ENCODE peak calls at places on chromosome 3, in eight cellular contexts. M, I, J, X, Q, K, W and S are unnamed samples.

GRCh38 chr3:162996368-162996767 is 1499.8 kb downstream of the OTOL1 start:
- DNase-seq in I (no peak), Q (no peak), K (no peak), J (no peak), M (no peak), W (no peak), X (no peak), S (no peak)

GRCh38 chr3:151203053-151203420 is at the start of gene GPR171:
- DNase-seq in K (no peak), X (no peak), W (peak; percentile 64), M (no peak), I (no peak), J (no peak), Q (no peak), S (no peak)

GRCh38 chr3:97956051-97956450 is 16.2 kb downstream of the RIOX2 start:
- DNase-seq in M (no peak), J (no peak), I (no peak), Q (no peak), K (no peak), W (no peak), X (no peak), S (no peak)

GRCh38 chr3:150145659-150146058 is 175.0 kb upstream of the PFN2 start:
- DNase-seq in Q (no peak), X (no peak), W (no peak), K (peak; percentile 85), M (no peak), I (no peak), J (no peak), S (no peak)

GRCh38 chr3:113606539-113607218 is 74.3 kb downstream of the SIDT1 start:
- DNase-seq in M (no peak), Q (no peak), I (no peak), W (peak; percentile 57), J (no peak), K (no peak), X (no peak), S (no peak)

GRCh38 chr3:195365371-195365770 is 77.4 kb downstream of the ACAP2 start:
- DNase-seq in J (no peak), Q (no peak), I (no peak), W (no peak), M (no peak), X (no peak), K (no peak), S (no peak)

GRCh38 chr3:161419555-161420333 is 48.4 kb upstream of the SPTSSB start:
- DNase-seq in M (no peak), J (no peak), K (no peak), I (no peak), Q (no peak), X (no peak), W (no peak), S (no peak)

GRCh38 chr3:65856907-65857306 is 181.8 kb downstream of the MAGI1 start:
- DNase-seq in X (no peak), K (no peak), M (no peak), I (no peak), W (no peak), J (no peak), Q (no peak), S (no peak)

GRCh38 chr3:63818282-63819150 is 583 bp upstream of the C3orf49 start:
- DNase-seq in W (peak; percentile 63), K (peak; percentile 74), M (no peak), X (peak; percentile 45), J (peak; percentile 20), I (peak; percentile 26), Q (no peak), S (no peak)

GRCh38 chr3:179474480-179474879 is 23.2 kb upstream of the GNB4 start:
- DNase-seq in W (no peak), K (no peak), J (no peak), I (no peak), X (no peak), M (no peak), Q (no peak), S (no peak)

GRCh38 chr3:135792174-135792573 is 173.4 kb upstream of the PPP2R3A start:
- DNase-seq in M (no peak), I (no peak), Q (no peak), J (no peak), W (no peak), K (no peak), X (no peak), S (no peak)